ENCODE peak calls at places on chromosomes 4 and X, in five cellular contexts. N is NCI-H748 treated with DMSO at 0.1 percent for 48 hours; T is HS-5; W is NCI-H2171; S is naive thymus-derived CD8-positive, alpha-beta T cell. H is an unnamed sample.
A peak's percentile ranks its signal among the peaks of the same experiment; 100 is the strongest.

GRCh38 chr4:152618971-152619370 is 60.8 kb downstream of the TMEM154 start:
- DNase-seq in N (no peak), T (no peak), W (no peak), S (no peak), H (no peak)

GRCh38 chr4:143768007-143768591 is 67.6 kb upstream of the FREM3 start:
- DNase-seq in N (no peak), T (peak; percentile 2), W (no peak), S (no peak), H (peak; percentile 99)

GRCh38 chr4:80592950-80593349 is 257.4 kb downstream of the CFAP299 start:
- DNase-seq in N (no peak), T (no peak), W (no peak), S (no peak), H (no peak)

GRCh38 chr4:43399726-43400125 is 507.2 kb downstream of the GRXCR1 start:
- DNase-seq in N (no peak), T (no peak), W (no peak), S (no peak), H (no peak)

GRCh38 chr4:159395693-159396092 is 292.8 kb downstream of the RAPGEF2 start:
- DNase-seq in N (no peak), T (no peak), W (no peak), S (no peak), H (no peak)

GRCh38 chr4:164725066-164725465 is 28.9 kb upstream of the SMIM31 start:
- DNase-seq in N (no peak), T (no peak), W (no peak), S (no peak), H (no peak)

GRCh38 chrX:29295987-29296680 is 708.9 kb downstream of the IL1RAPL1 start:
- DNase-seq in N (no peak), T (peak; percentile 4), W (no peak), S (no peak), H (no peak)

GRCh38 chr4:11650801-11651596 is 222.3 kb upstream of the HS3ST1 start:
- DNase-seq in N (no peak), T (no peak), W (no peak), S (no peak), H (no peak)

GRCh38 chrX:54423161-54423888 is 16.9 kb upstream of the TSR2 start:
- DNase-seq in N (no peak), T (no peak), W (no peak), S (no peak), H (no peak)

GRCh38 chr4:137558951-137559350 is 26.7 kb upstream of the PCDH18 start:
- DNase-seq in N (no peak), T (no peak), W (no peak), S (no peak), H (no peak)

GRCh38 chr4:101806914-101807313 is 16.4 kb downstream of the BANK1 start:
- DNase-seq in N (no peak), T (no peak), W (peak; percentile 23), S (no peak), H (no peak)

GRCh38 chr4:13108096-13108495 is 376.0 kb downstream of the RAB28 start:
- DNase-seq in N (no peak), T (no peak), W (no peak), S (no peak), H (no peak)

GRCh38 chr4:54109226-54110018 is 9.5 kb downstream of the GSX2 start:
- DNase-seq in N (no peak), T (no peak), W (no peak), S (no peak), H (no peak)

GRCh38 chr4:117771647-117772337 is 262.5 kb upstream of the NDST3 start:
- DNase-seq in N (no peak), T (no peak), W (no peak), S (no peak), H (no peak)

GRCh38 chr4:71188197-71188625 is 150.6 kb upstream of the SLC4A4 start:
- DNase-seq in N (no peak), T (no peak), W (peak; percentile 7), S (no peak), H (no peak)

GRCh38 chr4:108175966-108176365 is 7.2 kb upstream of the LEF1 start:
- DNase-seq in N (no peak), T (no peak), W (no peak), S (no peak), H (no peak)

GRCh38 chr4:170853422-170854021 is 763.8 kb upstream of the AADAT start:
- DNase-seq in N (peak; percentile 17), T (peak; percentile 19), W (no peak), S (no peak), H (no peak)

GRCh38 chrX:38315186-38315585 is 12.1 kb downstream of the RPGR start:
- DNase-seq in N (no peak), T (no peak), W (no peak), S (no peak), H (no peak)

GRCh38 chr4:3657917-3658913 is 108.0 kb upstream of the ADRA2C start:
- DNase-seq in N (no peak), T (peak; percentile 31), W (no peak), S (no peak), H (no peak)

GRCh38 chr4:161554372-161554990 is 609.3 kb downstream of the FSTL5 start:
- DNase-seq in N (no peak), T (no peak), W (no peak), S (no peak), H (no peak)

GRCh38 chr4:130422255-130422654 is 1326.3 kb downstream of the C4orf33 start:
- DNase-seq in N (no peak), T (no peak), W (no peak), S (no peak), H (no peak)

GRCh38 chr4:79917246-79917645 is 155.8 kb downstream of the ANTXR2 start:
- DNase-seq in N (peak; percentile 4), T (peak; percentile 10), W (peak; percentile 2), S (peak; percentile 9), H (no peak)